ENCODE peak calls at places on chromosomes 4 and X, in five cellular contexts. One of them, this sample, is unnamed. For H3K36me3, the result is how much of the 10 kb centered on the place peaks cover.

GRCh38 chr4:83536649-83537352 is 893 bp downstream of the GPAT3 start:
- DNase-seq in SK-N-SH: no peak
- DNase-seq in A673: no peak
- DNase-seq in brain microvascular endothelial cell: no peak
- DNase-seq in right lobe of liver: no peak
- DNase-seq in this sample: no peak

GRCh38 chr4:54231419-54232150 is 2.5 kb downstream of the PDGFRA start:
- DNase-seq in SK-N-SH: peak
- DNase-seq in A673: no peak
- DNase-seq in brain microvascular endothelial cell: peak
- DNase-seq in right lobe of liver: peak
- DNase-seq in this sample: no peak

GRCh38 chr4:125313497-125313896 is 1.3 kb upstream of the FAT4 start:
- DNase-seq in SK-N-SH: peak
- DNase-seq in A673: peak
- DNase-seq in brain microvascular endothelial cell: peak
- DNase-seq in right lobe of liver: peak
- DNase-seq in this sample: peak

GRCh38 chr4:125736057-125736456 is 421.3 kb downstream of the FAT4 start:
- DNase-seq in SK-N-SH: peak
- DNase-seq in A673: peak
- DNase-seq in brain microvascular endothelial cell: peak
- DNase-seq in right lobe of liver: no peak
- DNase-seq in this sample: no peak

GRCh38 chr4:168993724-168994510 is 16.1 kb downstream of the CBR4 start:
- DNase-seq in SK-N-SH: no peak
- DNase-seq in A673: no peak
- DNase-seq in brain microvascular endothelial cell: peak
- DNase-seq in right lobe of liver: no peak
- DNase-seq in this sample: no peak

GRCh38 chr4:100067255-100067654 is 117.2 kb upstream of the H2AZ1 start:
- DNase-seq in SK-N-SH: no peak
- DNase-seq in A673: no peak
- DNase-seq in brain microvascular endothelial cell: no peak
- DNase-seq in right lobe of liver: no peak
- DNase-seq in this sample: no peak

GRCh38 chrX:153065389-153065788 is 6.9 kb upstream of the PNMA6A start:
- DNase-seq in SK-N-SH: no peak
- DNase-seq in A673: no peak
- DNase-seq in brain microvascular endothelial cell: no peak
- DNase-seq in right lobe of liver: no peak
- DNase-seq in this sample: no peak

GRCh38 chr4:89658701-89659024 is 178.3 kb downstream of the SNCA start:
- DNase-seq in SK-N-SH: no peak
- DNase-seq in A673: no peak
- DNase-seq in brain microvascular endothelial cell: no peak
- DNase-seq in right lobe of liver: no peak
- DNase-seq in this sample: no peak

GRCh38 chr4:101284546-101284945 is 62.8 kb downstream of the PPP3CA start:
- DNase-seq in SK-N-SH: no peak
- DNase-seq in A673: no peak
- DNase-seq in brain microvascular endothelial cell: no peak
- DNase-seq in right lobe of liver: no peak
- DNase-seq in this sample: no peak

GRCh38 chr4:9924750-9925149 is 96.5 kb downstream of the SLC2A9 start:
- DNase-seq in SK-N-SH: no peak
- DNase-seq in A673: no peak
- DNase-seq in brain microvascular endothelial cell: peak
- DNase-seq in right lobe of liver: no peak
- DNase-seq in this sample: peak

GRCh38 chr4:48129307-48130014 is 4.6 kb downstream of the TXK start:
- DNase-seq in SK-N-SH: no peak
- DNase-seq in A673: no peak
- DNase-seq in brain microvascular endothelial cell: no peak
- DNase-seq in right lobe of liver: no peak
- DNase-seq in this sample: no peak

GRCh38 chr4:140568507-140569306 is at the start of gene UCP1:
- DNase-seq in SK-N-SH: peak
- DNase-seq in A673: peak
- DNase-seq in brain microvascular endothelial cell: no peak
- DNase-seq in right lobe of liver: no peak
- DNase-seq in this sample: no peak

GRCh38 chr4:42995343-42995944 is 102.9 kb downstream of the GRXCR1 start:
- DNase-seq in SK-N-SH: peak
- DNase-seq in A673: peak
- DNase-seq in brain microvascular endothelial cell: no peak
- DNase-seq in right lobe of liver: no peak
- DNase-seq in this sample: no peak

GRCh38 chr4:13700196-13701140 is 72.9 kb upstream of the BOD1L1 start:
- DNase-seq in SK-N-SH: no peak
- DNase-seq in A673: no peak
- DNase-seq in brain microvascular endothelial cell: peak
- DNase-seq in right lobe of liver: no peak
- DNase-seq in this sample: no peak

GRCh38 chr4:138542191-138542771 is 300.1 kb upstream of the SLC7A11 start:
- DNase-seq in SK-N-SH: no peak
- DNase-seq in A673: no peak
- DNase-seq in brain microvascular endothelial cell: no peak
- DNase-seq in right lobe of liver: no peak
- DNase-seq in this sample: no peak

GRCh38 chr4:82630079-82630478 is 68.3 kb upstream of the TMEM150C start:
- DNase-seq in SK-N-SH: no peak
- DNase-seq in A673: no peak
- DNase-seq in brain microvascular endothelial cell: no peak
- DNase-seq in right lobe of liver: no peak
- DNase-seq in this sample: no peak

GRCh38 chr4:38210396-38211114 is 250.4 kb downstream of the PTTG2 start:
- DNase-seq in SK-N-SH: no peak
- DNase-seq in A673: no peak
- DNase-seq in brain microvascular endothelial cell: peak
- DNase-seq in right lobe of liver: no peak
- DNase-seq in this sample: no peak

GRCh38 chr4:89558147-89558546 is 250.5 kb upstream of the GPRIN3 start:
- DNase-seq in SK-N-SH: no peak
- DNase-seq in A673: peak
- DNase-seq in brain microvascular endothelial cell: no peak
- DNase-seq in right lobe of liver: no peak
- DNase-seq in this sample: no peak

GRCh38 chrX:50988649-50989048 is 78.1 kb downstream of the BMP15 start:
- DNase-seq in SK-N-SH: peak
- DNase-seq in A673: peak
- DNase-seq in brain microvascular endothelial cell: peak
- DNase-seq in right lobe of liver: no peak
- DNase-seq in this sample: no peak

GRCh38 chrX:119235872-119236598 is at the start of gene PGRMC1:
- DNase-seq in SK-N-SH: peak
- DNase-seq in A673: peak
- DNase-seq in brain microvascular endothelial cell: peak
- DNase-seq in right lobe of liver: peak
- DNase-seq in this sample: peak

GRCh38 chrX:153766098-153766817 is 2.2 kb downstream of the PLXNB3 start:
- DNase-seq in SK-N-SH: peak
- DNase-seq in A673: peak
- DNase-seq in brain microvascular endothelial cell: peak
- DNase-seq in right lobe of liver: peak
- DNase-seq in this sample: no peak

GRCh38 chr4:146245899-146246298 is 31.6 kb downstream of the REELD1 start:
- DNase-seq in SK-N-SH: no peak
- DNase-seq in A673: no peak
- DNase-seq in brain microvascular endothelial cell: no peak
- DNase-seq in right lobe of liver: no peak
- DNase-seq in this sample: no peak

GRCh38 chr4:87268401-87268800 is 48.0 kb upstream of the KLHL8 start:
- DNase-seq in SK-N-SH: no peak
- DNase-seq in A673: no peak
- DNase-seq in brain microvascular endothelial cell: no peak
- DNase-seq in right lobe of liver: no peak
- DNase-seq in this sample: no peak

GRCh38 chr4:39255266-39255665 is 72.9 kb downstream of the WDR19 start:
- DNase-seq in SK-N-SH: no peak
- DNase-seq in A673: peak
- DNase-seq in brain microvascular endothelial cell: peak
- DNase-seq in right lobe of liver: no peak
- DNase-seq in this sample: no peak

GRCh38 chrX:48715066-48715465 is 18.5 kb downstream of the SUV39H1 start:
- DNase-seq in SK-N-SH: no peak
- DNase-seq in A673: no peak
- DNase-seq in brain microvascular endothelial cell: peak
- DNase-seq in right lobe of liver: no peak
- DNase-seq in this sample: no peak

GRCh38 chr4:147596377-147596776 is 20.8 kb upstream of the TMEM184C start:
- DNase-seq in SK-N-SH: no peak
- DNase-seq in A673: peak
- DNase-seq in brain microvascular endothelial cell: no peak
- DNase-seq in right lobe of liver: no peak
- DNase-seq in this sample: no peak

GRCh38 chrX:9414416-9414815 is 50.4 kb upstream of the TBL1X start:
- DNase-seq in SK-N-SH: no peak
- DNase-seq in A673: no peak
- DNase-seq in brain microvascular endothelial cell: no peak
- DNase-seq in right lobe of liver: no peak
- DNase-seq in this sample: no peak

GRCh38 chr4:74335341-74336019 is 27.2 kb downstream of the EPGN start:
- DNase-seq in SK-N-SH: no peak
- DNase-seq in A673: no peak
- DNase-seq in brain microvascular endothelial cell: no peak
- DNase-seq in right lobe of liver: no peak
- DNase-seq in this sample: no peak

GRCh38 chrX:100995469-100995868 is 26.0 kb downstream of the ARL13A start:
- DNase-seq in SK-N-SH: no peak
- DNase-seq in A673: peak
- DNase-seq in brain microvascular endothelial cell: peak
- DNase-seq in right lobe of liver: no peak
- DNase-seq in this sample: no peak

GRCh38 chr4:88158360-88159136 is at the start of gene ABCG2:
- DNase-seq in SK-N-SH: peak
- DNase-seq in A673: peak
- DNase-seq in brain microvascular endothelial cell: peak
- DNase-seq in right lobe of liver: peak
- DNase-seq in this sample: no peak

GRCh38 chr4:183337349-183337748 is 15.1 kb upstream of the CLDN24 start:
- DNase-seq in SK-N-SH: no peak
- DNase-seq in A673: peak
- DNase-seq in brain microvascular endothelial cell: no peak
- DNase-seq in right lobe of liver: no peak
- DNase-seq in this sample: no peak

GRCh38 chrX:1385251-1385794 is 6.6 kb downstream of the SLC25A6 start:
- DNase-seq in SK-N-SH: peak
- DNase-seq in A673: no peak
- DNase-seq in brain microvascular endothelial cell: no peak
- DNase-seq in right lobe of liver: peak
- DNase-seq in this sample: no peak
- H3K36me3 ChIP-seq in SK-N-SH: half or more
- H3K36me3 ChIP-seq in A673: half or more
- H3K36me3 ChIP-seq in brain microvascular endothelial cell: half or more
- H3K36me3 ChIP-seq in right lobe of liver: half or more
- H3K36me3 ChIP-seq in this sample: under half

GRCh38 chr4:822361-823092 is 3.4 kb downstream of the CPLX1 start:
- DNase-seq in SK-N-SH: no peak
- DNase-seq in A673: no peak
- DNase-seq in brain microvascular endothelial cell: no peak
- DNase-seq in right lobe of liver: no peak
- DNase-seq in this sample: no peak

GRCh38 chr4:824461-825062 is 1.4 kb downstream of the CPLX1 start:
- DNase-seq in SK-N-SH: peak
- DNase-seq in A673: no peak
- DNase-seq in brain microvascular endothelial cell: no peak
- DNase-seq in right lobe of liver: peak
- DNase-seq in this sample: no peak

GRCh38 chr4:823093-823760 is 2.7 kb downstream of the CPLX1 start:
- DNase-seq in SK-N-SH: no peak
- DNase-seq in A673: no peak
- DNase-seq in brain microvascular endothelial cell: no peak
- DNase-seq in right lobe of liver: no peak
- DNase-seq in this sample: no peak

GRCh38 chr4:825063-825968 is 613 bp downstream of the CPLX1 start:
- DNase-seq in SK-N-SH: no peak
- DNase-seq in A673: peak
- DNase-seq in brain microvascular endothelial cell: no peak
- DNase-seq in right lobe of liver: peak
- DNase-seq in this sample: no peak

DNA sequence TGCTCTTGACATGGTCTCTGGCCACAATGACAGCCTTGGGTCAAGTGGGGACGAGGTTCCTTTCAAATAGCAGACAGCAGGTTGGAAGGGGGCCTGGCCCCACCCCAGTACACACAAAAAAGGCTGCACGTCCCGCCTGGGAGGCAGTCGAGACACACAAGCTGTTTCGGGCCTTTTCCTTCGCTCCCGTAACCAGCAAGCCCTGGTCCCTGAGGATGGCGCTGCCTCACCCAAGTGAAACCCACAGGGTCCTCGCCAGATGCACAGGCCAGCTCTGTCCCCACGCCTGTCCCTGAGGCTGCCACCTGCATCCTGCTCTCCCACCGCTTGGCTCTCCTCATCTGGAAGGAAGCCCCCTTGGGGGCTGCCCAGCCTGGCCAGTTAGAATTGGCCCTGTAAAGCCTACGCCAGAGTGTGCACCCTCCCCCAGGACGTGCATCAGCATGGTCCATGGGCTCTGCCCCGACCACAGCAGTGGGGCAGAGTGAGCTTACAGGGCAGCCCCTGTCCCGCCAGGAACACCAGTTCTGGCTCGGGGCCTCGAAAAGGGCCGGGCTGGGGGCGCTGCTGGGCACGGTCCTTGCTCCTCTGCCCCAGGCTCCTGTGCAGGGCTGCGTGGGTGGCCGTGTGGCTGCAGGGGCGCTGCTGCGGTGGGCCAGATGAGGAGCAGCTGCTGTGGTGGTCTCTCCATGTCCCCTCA is 2.0 kb downstream of the CPLX1 start:
- DNase-seq in SK-N-SH: no peak
- DNase-seq in A673: no peak
- DNase-seq in brain microvascular endothelial cell: no peak
- DNase-seq in right lobe of liver: no peak
- DNase-seq in this sample: no peak
- H3K36me3 ChIP-seq in SK-N-SH: under half
- H3K36me3 ChIP-seq in A673: under half
- H3K36me3 ChIP-seq in brain microvascular endothelial cell: under half
- H3K36me3 ChIP-seq in right lobe of liver: under half
- H3K36me3 ChIP-seq in this sample: under half

GRCh38 chr4:17934286-17934685 is 87.3 kb downstream of the LCORL start:
- DNase-seq in SK-N-SH: no peak
- DNase-seq in A673: no peak
- DNase-seq in brain microvascular endothelial cell: no peak
- DNase-seq in right lobe of liver: no peak
- DNase-seq in this sample: no peak
- H3K36me3 ChIP-seq in SK-N-SH: under half
- H3K36me3 ChIP-seq in A673: under half
- H3K36me3 ChIP-seq in brain microvascular endothelial cell: under half
- H3K36me3 ChIP-seq in right lobe of liver: under half
- H3K36me3 ChIP-seq in this sample: under half

DNA sequence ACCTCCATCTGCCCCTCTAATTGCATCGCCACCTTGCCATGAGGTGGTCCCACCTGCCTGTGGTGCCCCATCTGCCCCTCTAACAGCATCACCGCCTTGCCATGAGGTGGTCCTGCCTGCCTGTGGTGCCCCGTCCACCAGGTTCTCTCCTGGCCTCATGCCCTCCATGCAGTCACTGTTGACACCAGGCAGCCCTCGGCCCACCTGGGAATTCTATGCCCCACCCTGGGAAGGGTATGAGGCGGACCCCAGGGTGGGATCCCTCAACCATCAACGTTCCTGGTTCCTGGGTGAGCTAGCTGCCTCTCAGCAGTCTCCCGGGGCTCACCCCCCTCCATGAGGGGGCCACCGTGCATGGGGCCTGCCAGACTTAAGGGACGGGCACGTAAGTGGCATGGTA is 38.9 kb downstream of the ACOX3 start:
- DNase-seq in SK-N-SH: no peak
- DNase-seq in A673: no peak
- DNase-seq in brain microvascular endothelial cell: no peak
- DNase-seq in right lobe of liver: no peak
- DNase-seq in this sample: no peak
- H3K36me3 ChIP-seq in SK-N-SH: under half
- H3K36me3 ChIP-seq in A673: under half
- H3K36me3 ChIP-seq in brain microvascular endothelial cell: under half
- H3K36me3 ChIP-seq in right lobe of liver: under half
- H3K36me3 ChIP-seq in this sample: under half

This sample was measured in keratinocyte.